ENCODE peak calls at places on chromosomes 5 and 9, in seven cellular contexts. One of them, this sample, is unnamed.

GRCh38 chr5:34538026-34538672 is 118.0 kb upstream of the RAI14 start:
- DNase-seq in lower lobe of right lung: no peak
- DNase-seq in psoas muscle: no peak
- DNase-seq in bronchial epithelial cell: peak; percentile 55
- DNase-seq in mammary epithelial cell: peak; percentile 45
- DNase-seq in cardiac muscle cell: no peak
- DNase-seq in mucosa of descending colon: peak; percentile 30
- DNase-seq in this sample: no peak

GRCh38 chr5:95812100-95812472 is 10.4 kb downstream of the GLRX start:
- DNase-seq in lower lobe of right lung: peak; percentile 48
- DNase-seq in cardiac muscle cell: peak; percentile 61
- DNase-seq in psoas muscle: peak; percentile 34
- DNase-seq in mammary epithelial cell: no peak
- DNase-seq in mucosa of descending colon: no peak
- DNase-seq in bronchial epithelial cell: no peak
- DNase-seq in this sample: peak; percentile 51

GRCh38 chr9:95025213-95026170 is 292.0 kb downstream of the FANCC start:
- DNase-seq in psoas muscle: peak; percentile 68
- DNase-seq in bronchial epithelial cell: no peak
- DNase-seq in mucosa of descending colon: peak; percentile 68
- DNase-seq in cardiac muscle cell: peak; percentile 11
- DNase-seq in lower lobe of right lung: peak; percentile 71
- DNase-seq in mammary epithelial cell: peak; percentile 37
- DNase-seq in this sample: peak; percentile 59

GRCh38 chr5:7856855-7857254 is 5.9 kb upstream of the CFAP90 start:
- DNase-seq in bronchial epithelial cell: peak; percentile 40
- DNase-seq in cardiac muscle cell: peak; percentile 70
- DNase-seq in lower lobe of right lung: no peak
- DNase-seq in mammary epithelial cell: no peak
- DNase-seq in mucosa of descending colon: no peak
- DNase-seq in psoas muscle: no peak
- DNase-seq in this sample: no peak

GRCh38 chr5:134851307-134851923 is 5.6 kb downstream of the C5orf24 start:
- DNase-seq in lower lobe of right lung: no peak
- DNase-seq in bronchial epithelial cell: peak; percentile 35
- DNase-seq in mammary epithelial cell: peak; percentile 37
- DNase-seq in cardiac muscle cell: no peak
- DNase-seq in mucosa of descending colon: no peak
- DNase-seq in psoas muscle: no peak
- DNase-seq in this sample: no peak

GRCh38 chr9:136951541-136952353 is at the start of gene LCN12:
- DNase-seq in lower lobe of right lung: peak; percentile 47
- DNase-seq in cardiac muscle cell: no peak
- DNase-seq in psoas muscle: peak; percentile 13
- DNase-seq in mammary epithelial cell: no peak
- DNase-seq in bronchial epithelial cell: no peak
- DNase-seq in mucosa of descending colon: peak; percentile 47
- DNase-seq in this sample: peak; percentile 89

GRCh38 chr9:23683021-23683431 is 143.0 kb downstream of the ELAVL2 start:
- DNase-seq in mucosa of descending colon: no peak
- DNase-seq in mammary epithelial cell: peak; percentile 49
- DNase-seq in psoas muscle: no peak
- DNase-seq in lower lobe of right lung: no peak
- DNase-seq in bronchial epithelial cell: peak; percentile 61
- DNase-seq in cardiac muscle cell: no peak
- DNase-seq in this sample: no peak

GRCh38 chr9:91519520-91520270 is 96.1 kb upstream of the NFIL3 start:
- DNase-seq in cardiac muscle cell: no peak
- DNase-seq in lower lobe of right lung: no peak
- DNase-seq in mucosa of descending colon: no peak
- DNase-seq in mammary epithelial cell: no peak
- DNase-seq in bronchial epithelial cell: no peak
- DNase-seq in psoas muscle: no peak
- DNase-seq in this sample: no peak

GRCh38 chr9:137812356-137813023 is 65.1 kb upstream of the CACNA1B start:
- DNase-seq in mucosa of descending colon: no peak
- DNase-seq in bronchial epithelial cell: no peak
- DNase-seq in lower lobe of right lung: no peak
- DNase-seq in mammary epithelial cell: no peak
- DNase-seq in psoas muscle: no peak
- DNase-seq in cardiac muscle cell: no peak
- DNase-seq in this sample: no peak

GRCh38 chr5:32202394-32202793 is 28.3 kb upstream of the GOLPH3 start:
- DNase-seq in mucosa of descending colon: no peak
- DNase-seq in lower lobe of right lung: no peak
- DNase-seq in cardiac muscle cell: no peak
- DNase-seq in psoas muscle: no peak
- DNase-seq in bronchial epithelial cell: no peak
- DNase-seq in mammary epithelial cell: no peak
- DNase-seq in this sample: no peak

GRCh38 chr9:130234340-130235260 is 31.0 kb upstream of the HMCN2 start:
- DNase-seq in mucosa of descending colon: no peak
- DNase-seq in cardiac muscle cell: no peak
- DNase-seq in mammary epithelial cell: no peak
- DNase-seq in psoas muscle: no peak
- DNase-seq in bronchial epithelial cell: no peak
- DNase-seq in lower lobe of right lung: peak; percentile 39
- DNase-seq in this sample: no peak

GRCh38 chr9:123150708-123151503 is 117.4 kb downstream of the GPR21 start:
- DNase-seq in cardiac muscle cell: no peak
- DNase-seq in bronchial epithelial cell: peak; percentile 30
- DNase-seq in mucosa of descending colon: no peak
- DNase-seq in mammary epithelial cell: no peak
- DNase-seq in psoas muscle: no peak
- DNase-seq in lower lobe of right lung: no peak
- DNase-seq in this sample: no peak

GRCh38 chr9:130561056-130561455 is 18.3 kb upstream of the FUBP3 start:
- DNase-seq in bronchial epithelial cell: peak; percentile 89
- DNase-seq in mucosa of descending colon: no peak
- DNase-seq in lower lobe of right lung: no peak
- DNase-seq in mammary epithelial cell: peak; percentile 86
- DNase-seq in psoas muscle: no peak
- DNase-seq in cardiac muscle cell: no peak
- DNase-seq in this sample: peak; percentile 55

GRCh38 chr5:149995385-149996085 is 4.9 kb downstream of the TIGD6 start:
- DNase-seq in bronchial epithelial cell: no peak
- DNase-seq in cardiac muscle cell: no peak
- DNase-seq in mammary epithelial cell: no peak
- DNase-seq in psoas muscle: peak; percentile 40
- DNase-seq in lower lobe of right lung: no peak
- DNase-seq in mucosa of descending colon: no peak
- DNase-seq in this sample: no peak

GRCh38 chr9:97411789-97412627 is at the start of gene TDRD7:
- DNase-seq in psoas muscle: peak; percentile 87
- DNase-seq in mucosa of descending colon: peak; percentile 92
- DNase-seq in mammary epithelial cell: peak; percentile 63
- DNase-seq in lower lobe of right lung: peak; percentile 92
- DNase-seq in bronchial epithelial cell: peak; percentile 28
- DNase-seq in cardiac muscle cell: peak; percentile 89
- DNase-seq in this sample: peak; percentile 86

GRCh38 chr9:36137392-36138004 is 965 bp downstream of the GLIPR2 start:
- DNase-seq in lower lobe of right lung: no peak
- DNase-seq in bronchial epithelial cell: no peak
- DNase-seq in mucosa of descending colon: no peak
- DNase-seq in mammary epithelial cell: no peak
- DNase-seq in cardiac muscle cell: peak; percentile 5
- DNase-seq in psoas muscle: peak; percentile 40
- DNase-seq in this sample: peak; percentile 35

GRCh38 chr5:159786901-159787691 is 129.2 kb upstream of the ADRA1B start:
- DNase-seq in mammary epithelial cell: no peak
- DNase-seq in lower lobe of right lung: peak; percentile 58
- DNase-seq in psoas muscle: peak; percentile 73
- DNase-seq in bronchial epithelial cell: no peak
- DNase-seq in mucosa of descending colon: peak; percentile 16
- DNase-seq in cardiac muscle cell: no peak
- DNase-seq in this sample: peak; percentile 15

GRCh38 chr5:107321906-107322305 is 348.8 kb downstream of the EFNA5 start:
- DNase-seq in bronchial epithelial cell: peak; percentile 72
- DNase-seq in psoas muscle: no peak
- DNase-seq in lower lobe of right lung: no peak
- DNase-seq in cardiac muscle cell: no peak
- DNase-seq in mucosa of descending colon: no peak
- DNase-seq in mammary epithelial cell: no peak
- DNase-seq in this sample: no peak

GRCh38 chr5:179882338-179882737 is 23.7 kb upstream of the MRNIP start:
- DNase-seq in psoas muscle: no peak
- DNase-seq in cardiac muscle cell: no peak
- DNase-seq in mucosa of descending colon: no peak
- DNase-seq in mammary epithelial cell: no peak
- DNase-seq in bronchial epithelial cell: no peak
- DNase-seq in lower lobe of right lung: no peak
- DNase-seq in this sample: no peak

GRCh38 chr5:55222819-55223124 is 4.3 kb downstream of the MCIDAS start:
- DNase-seq in cardiac muscle cell: no peak
- DNase-seq in bronchial epithelial cell: no peak
- DNase-seq in mucosa of descending colon: no peak
- DNase-seq in psoas muscle: no peak
- DNase-seq in lower lobe of right lung: no peak
- DNase-seq in mammary epithelial cell: no peak
- DNase-seq in this sample: no peak

DNA sequence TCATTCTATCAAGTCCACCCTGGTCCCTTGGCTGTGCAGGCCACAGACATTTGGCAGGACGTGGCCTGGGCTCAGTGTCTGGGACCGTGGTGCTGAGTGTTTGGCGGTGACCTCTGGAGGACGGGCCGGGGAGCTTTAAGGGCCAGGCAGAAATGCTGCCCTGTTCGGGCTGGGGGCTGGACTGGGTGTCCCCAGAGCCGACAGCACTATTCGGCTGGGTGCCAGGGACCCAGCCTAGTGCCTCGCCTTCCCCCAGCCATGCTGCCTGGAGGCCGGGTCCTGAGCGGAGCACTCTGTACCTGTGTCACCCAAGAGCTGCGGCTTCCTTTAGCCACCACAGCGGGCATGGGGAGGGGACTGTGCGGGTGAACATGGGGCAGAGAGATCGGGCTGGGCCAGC is 40.4 kb downstream of the COL5A1 start:
- DNase-seq in mucosa of descending colon: no peak
- DNase-seq in psoas muscle: no peak
- DNase-seq in bronchial epithelial cell: no peak
- DNase-seq in lower lobe of right lung: no peak
- DNase-seq in cardiac muscle cell: no peak
- DNase-seq in mammary epithelial cell: no peak
- DNase-seq in this sample: no peak
- H3K36me3 ChIP-seq in mucosa of descending colon: no peaks in the 10 kb centered on the region
- H3K36me3 ChIP-seq in psoas muscle: no peaks in the 10 kb centered on the region
- H3K36me3 ChIP-seq in bronchial epithelial cell: no peaks in the 10 kb centered on the region
- H3K36me3 ChIP-seq in lower lobe of right lung: no peaks in the 10 kb centered on the region
- H3K36me3 ChIP-seq in cardiac muscle cell: no peaks in the 10 kb centered on the region
- H3K36me3 ChIP-seq in mammary epithelial cell: no peaks in the 10 kb centered on the region
- H3K36me3 ChIP-seq in this sample: no peaks in the 10 kb centered on the region

GRCh38 chr5:166979576-166979975 is 1311.9 kb upstream of the WWC1 start:
- DNase-seq in cardiac muscle cell: no peak
- DNase-seq in bronchial epithelial cell: no peak
- DNase-seq in lower lobe of right lung: no peak
- DNase-seq in psoas muscle: no peak
- DNase-seq in mucosa of descending colon: no peak
- DNase-seq in mammary epithelial cell: no peak
- DNase-seq in this sample: no peak
- H3K4me3 ChIP-seq in cardiac muscle cell: peak overlapping the region; percentile 43
- H3K4me3 ChIP-seq in bronchial epithelial cell: no peak overlapping the region
- H3K4me3 ChIP-seq in lower lobe of right lung: peak overlapping the region; percentile 47
- H3K4me3 ChIP-seq in psoas muscle: peak overlapping the region; percentile 28
- H3K4me3 ChIP-seq in mucosa of descending colon: no peak overlapping the region
- H3K4me3 ChIP-seq in mammary epithelial cell: no peak overlapping the region
- H3K4me3 ChIP-seq in this sample: peak overlapping the region; percentile 34

DNA sequence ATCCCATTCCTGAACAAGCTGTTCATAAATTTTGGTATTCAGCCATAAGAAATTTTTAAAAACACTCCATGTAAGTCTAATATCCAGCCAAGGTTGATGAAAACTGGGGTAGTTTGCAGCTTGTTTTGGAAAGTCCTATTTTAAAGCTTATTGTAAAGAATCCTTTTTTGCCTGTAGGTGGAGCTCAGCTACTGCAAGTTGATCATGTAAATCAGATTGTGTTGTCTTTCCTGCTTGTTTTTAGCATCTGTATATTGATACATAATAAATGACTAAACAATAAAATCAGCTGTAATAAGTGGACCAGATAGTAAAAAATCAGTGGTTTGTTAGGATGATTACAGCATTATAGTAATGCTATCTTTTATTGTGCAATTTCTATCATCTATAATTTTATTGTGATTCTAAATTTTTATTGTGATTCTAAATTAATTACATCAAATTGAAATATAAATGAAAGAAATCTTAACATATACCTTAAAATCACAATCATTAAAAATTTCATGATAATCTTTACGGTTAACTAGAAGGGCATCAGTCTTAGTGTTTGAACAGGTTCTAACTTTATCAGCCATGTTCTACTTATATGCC is 42.4 kb downstream of the CWC27 start:
- DNase-seq in psoas muscle: no peak
- DNase-seq in mucosa of descending colon: peak; percentile 32
- DNase-seq in lower lobe of right lung: no peak
- DNase-seq in mammary epithelial cell: peak; percentile 38
- DNase-seq in cardiac muscle cell: peak; percentile 59
- DNase-seq in bronchial epithelial cell: peak; percentile 57
- DNase-seq in this sample: no peak
- TF ChIP-seq CTCF in psoas muscle: peak; percentile 77
- TF ChIP-seq CTCF in mucosa of descending colon: no peak
- TF ChIP-seq CTCF in lower lobe of right lung: peak; percentile 73
- TF ChIP-seq CTCF in mammary epithelial cell: peak; percentile 45
- TF ChIP-seq CTCF in cardiac muscle cell: peak; percentile 63
- TF ChIP-seq CTCF in bronchial epithelial cell: peak; percentile 51
- TF ChIP-seq CTCF in this sample: peak; percentile 23

GRCh38 chr5:41762426-41762825 is 107.8 kb downstream of the OXCT1 start:
- DNase-seq in bronchial epithelial cell: no peak
- DNase-seq in mammary epithelial cell: no peak
- DNase-seq in psoas muscle: no peak
- DNase-seq in cardiac muscle cell: no peak
- DNase-seq in lower lobe of right lung: no peak
- DNase-seq in mucosa of descending colon: no peak
- DNase-seq in this sample: no peak
- H3K36me3 ChIP-seq in bronchial epithelial cell: no peaks in the 10 kb centered on the region
- H3K36me3 ChIP-seq in mammary epithelial cell: peaks cover 6% of the 10 kb centered on the region
- H3K36me3 ChIP-seq in psoas muscle: no peaks in the 10 kb centered on the region
- H3K36me3 ChIP-seq in cardiac muscle cell: peaks cover 5% of the 10 kb centered on the region
- H3K36me3 ChIP-seq in lower lobe of right lung: no peaks in the 10 kb centered on the region
- H3K36me3 ChIP-seq in mucosa of descending colon: no peaks in the 10 kb centered on the region
- H3K36me3 ChIP-seq in this sample: no peaks in the 10 kb centered on the region

This sample was measured in thyroid gland.